ENCODE peak calls at places on chromosomes 11 and 22, in eight cellular contexts. One of them, this sample, is unnamed.

GRCh38 chr22:37544955-37545702 is 15.2 kb upstream of the CDC42EP1 start:
- DNase-seq in EL: peak; percentile 80
- DNase-seq in K562: peak; percentile 71
- DNase-seq in HAP-1: peak; percentile 50
- DNase-seq in activated T-cell treated with anti-CD3 and anti-CD28 coated beads for 48 hours: peak; percentile 57
- DNase-seq in ACHN: peak; percentile 71
- DNase-seq in C1 segment of cervical spinal cord: no peak
- DNase-seq in iris pigment epithelial cell: peak; percentile 53
- DNase-seq in this sample: peak; percentile 65

GRCh38 chr22:38300197-38300945 is 16.9 kb downstream of the CSNK1E start:
- DNase-seq in EL: no peak
- DNase-seq in K562: no peak
- DNase-seq in HAP-1: no peak
- DNase-seq in activated T-cell treated with anti-CD3 and anti-CD28 coated beads for 48 hours: no peak
- DNase-seq in ACHN: no peak
- DNase-seq in C1 segment of cervical spinal cord: no peak
- DNase-seq in iris pigment epithelial cell: no peak
- DNase-seq in this sample: no peak

GRCh38 chr22:22714600-22715361 is 70.4 kb downstream of the GGTLC2 start:
- DNase-seq in EL: no peak
- DNase-seq in K562: no peak
- DNase-seq in HAP-1: no peak
- DNase-seq in activated T-cell treated with anti-CD3 and anti-CD28 coated beads for 48 hours: no peak
- DNase-seq in ACHN: no peak
- DNase-seq in C1 segment of cervical spinal cord: no peak
- DNase-seq in iris pigment epithelial cell: no peak
- DNase-seq in this sample: no peak

GRCh38 chr11:109939176-109939810 is 153.9 kb upstream of the ZC3H12C start:
- DNase-seq in EL: peak; percentile 73
- DNase-seq in K562: peak; percentile 72
- DNase-seq in HAP-1: peak; percentile 62
- DNase-seq in activated T-cell treated with anti-CD3 and anti-CD28 coated beads for 48 hours: no peak
- DNase-seq in ACHN: peak; percentile 77
- DNase-seq in C1 segment of cervical spinal cord: no peak
- DNase-seq in iris pigment epithelial cell: peak; percentile 87
- DNase-seq in this sample: peak; percentile 70

GRCh38 chr11:57248780-57249383 is 11.8 kb upstream of the APLNR start:
- DNase-seq in EL: peak; percentile 67
- DNase-seq in K562: peak; percentile 85
- DNase-seq in HAP-1: peak; percentile 46
- DNase-seq in activated T-cell treated with anti-CD3 and anti-CD28 coated beads for 48 hours: peak; percentile 14
- DNase-seq in ACHN: peak; percentile 38
- DNase-seq in C1 segment of cervical spinal cord: no peak
- DNase-seq in iris pigment epithelial cell: peak; percentile 73
- DNase-seq in this sample: peak; percentile 73

GRCh38 chr11:67276821-67277230 is 10.6 kb downstream of the GRK2 start:
- DNase-seq in EL: peak; percentile 32
- DNase-seq in K562: peak; percentile 85
- DNase-seq in HAP-1: no peak
- DNase-seq in activated T-cell treated with anti-CD3 and anti-CD28 coated beads for 48 hours: peak; percentile 58
- DNase-seq in ACHN: no peak
- DNase-seq in C1 segment of cervical spinal cord: no peak
- DNase-seq in iris pigment epithelial cell: peak; percentile 40
- DNase-seq in this sample: no peak

GRCh38 chr22:35575116-35575748 is 34.6 kb downstream of the RASD2 start:
- DNase-seq in EL: no peak
- DNase-seq in K562: peak; percentile 16
- DNase-seq in HAP-1: no peak
- DNase-seq in activated T-cell treated with anti-CD3 and anti-CD28 coated beads for 48 hours: no peak
- DNase-seq in ACHN: no peak
- DNase-seq in C1 segment of cervical spinal cord: no peak
- DNase-seq in iris pigment epithelial cell: no peak
- DNase-seq in this sample: no peak

GRCh38 chr11:35190804-35191348 is 51.9 kb downstream of the CD44 start:
- DNase-seq in EL: peak; percentile 31
- DNase-seq in K562: no peak
- DNase-seq in HAP-1: no peak
- DNase-seq in activated T-cell treated with anti-CD3 and anti-CD28 coated beads for 48 hours: no peak
- DNase-seq in ACHN: no peak
- DNase-seq in C1 segment of cervical spinal cord: no peak
- DNase-seq in iris pigment epithelial cell: peak; percentile 79
- DNase-seq in this sample: no peak